ENCODE peak calls at places on chromosomes 3 and 15, in five cellular contexts. S is upper lobe of left lung; H is psoas muscle; N is CD8-positive, alpha-beta memory T cell; O is esophagus squamous epithelium. K is an unnamed sample.
A peak's percentile ranks its signal among the peaks of the same experiment; 100 is the strongest.

GRCh38 chr3:177459397-177459796 is 262.1 kb upstream of the TBL1XR1 start:
- DNase-seq in S (no peak), H (no peak), N (no peak), O (no peak), K (no peak)

GRCh38 chr15:82968066-82968465 is 15.5 kb upstream of the HOMER2 start:
- DNase-seq in S (no peak), H (no peak), N (no peak), O (no peak), K (no peak)

GRCh38 chr15:57496946-57497944 is 94.5 kb upstream of the MYZAP start:
- DNase-seq in S (peak; percentile 41), H (no peak), N (no peak), O (no peak), K (no peak)

GRCh38 chr3:30162579-30162978 is 443.8 kb upstream of the TGFBR2 start:
- DNase-seq in S (no peak), H (no peak), N (no peak), O (no peak), K (no peak)

GRCh38 chr3:69443554-69443953 is 57.7 kb upstream of the FRMD4B start:
- DNase-seq in S (no peak), H (no peak), N (no peak), O (no peak), K (peak; percentile 30)

GRCh38 chr3:73493543-73494314 is 131.0 kb downstream of the PDZRN3 start:
- DNase-seq in S (no peak), H (no peak), N (no peak), O (no peak), K (no peak)

GRCh38 chr3:176097036-176097435 is 1100.2 kb downstream of the TBL1XR1 start:
- DNase-seq in S (no peak), H (no peak), N (no peak), O (no peak), K (no peak)

GRCh38 chr3:13501056-13501455 is 20.9 kb downstream of the HDAC11 start:
- DNase-seq in S (no peak), H (peak; percentile 11), N (peak; percentile 42), O (no peak), K (no peak)

GRCh38 chr3:105355355-105356063 is 11.2 kb upstream of the ALCAM start:
- DNase-seq in S (no peak), H (no peak), N (no peak), O (no peak), K (no peak)

GRCh38 chr3:59308684-59309083 is 258.9 kb upstream of the CFAP20DC start:
- DNase-seq in S (no peak), H (no peak), N (no peak), O (no peak), K (no peak)

GRCh38 chr15:36430721-36431265 is 148.6 kb upstream of the CDIN1 start:
- DNase-seq in S (no peak), H (no peak), N (no peak), O (no peak), K (no peak)
- H3K4me1 ChIP-seq in S (no peaks in the 10 kb centered on the region), H (no peaks in the 10 kb centered on the region), N (no peaks in the 10 kb centered on the region), O (no peaks in the 10 kb centered on the region), K (peaks cover 20% of the 10 kb centered on the region)

GRCh38 chr15:32683231-32683630 is 34.6 kb upstream of the GREM1 start:
- DNase-seq in S (no peak), H (no peak), N (no peak), O (no peak), K (no peak)
- H3K4me1 ChIP-seq in S (no peaks in the 10 kb centered on the region), H (no peaks in the 10 kb centered on the region), N (no peaks in the 10 kb centered on the region), O (peaks cover 8% of the 10 kb centered on the region), K (peaks cover 57% of the 10 kb centered on the region)

GRCh38 chr3:157170861-157171260 is 10.9 kb upstream of the CCNL1 start:
- DNase-seq in S (no peak), H (no peak), N (no peak), O (no peak), K (no peak)
- H3K4me1 ChIP-seq in S (peaks cover 5% of the 10 kb centered on the region), H (peaks cover 20% of the 10 kb centered on the region), N (peaks cover 8% of the 10 kb centered on the region), O (peaks cover 11% of the 10 kb centered on the region), K (peaks cover 8% of the 10 kb centered on the region)

GRCh38 chr15:63080638-63081250 is 38.2 kb downstream of the TPM1 start:
- DNase-seq in S (no peak), H (no peak), N (no peak), O (no peak), K (no peak)

GRCh38 chr15:63083046-63083445 is 38.6 kb upstream of the LACTB start:
- DNase-seq in S (no peak), H (no peak), N (no peak), O (no peak), K (no peak)

GRCh38 chr15:63083541-63083940 is 38.1 kb upstream of the LACTB start:
- DNase-seq in S (no peak), H (no peak), N (no peak), O (no peak), K (no peak)

GRCh38 chr15:63079938-63080626 is 37.5 kb downstream of the TPM1 start:
- DNase-seq in S (no peak), H (peak; percentile 64), N (no peak), O (no peak), K (peak; percentile 55)

DNA sequence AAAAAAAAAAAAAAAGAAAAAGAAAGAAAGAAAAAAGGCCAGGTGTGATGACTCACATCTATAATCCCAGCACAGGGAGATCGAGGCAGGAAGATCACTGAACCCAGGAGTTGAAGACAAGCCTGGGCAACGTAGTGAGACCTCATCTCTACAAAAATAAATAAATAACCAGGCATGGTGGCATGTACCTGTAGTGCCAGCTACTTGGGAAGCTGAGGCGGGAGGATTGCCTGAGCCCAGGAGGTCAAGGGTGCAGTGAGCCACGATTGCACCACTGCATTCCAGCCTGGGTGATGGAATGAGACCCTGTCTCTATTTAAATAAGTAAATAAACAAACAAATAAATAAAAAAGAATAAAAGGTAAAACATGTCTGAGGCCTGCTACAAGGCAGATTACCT is 39.3 kb upstream of the LACTB start:
- DNase-seq in S (no peak), H (no peak), N (no peak), O (no peak), K (no peak)
- H3K4me1 ChIP-seq in S (no peaks in the 10 kb centered on the region), H (peaks cover 15% of the 10 kb centered on the region), N (no peaks in the 10 kb centered on the region), O (no peaks in the 10 kb centered on the region), K (peaks cover 22% of the 10 kb centered on the region)

DNA sequence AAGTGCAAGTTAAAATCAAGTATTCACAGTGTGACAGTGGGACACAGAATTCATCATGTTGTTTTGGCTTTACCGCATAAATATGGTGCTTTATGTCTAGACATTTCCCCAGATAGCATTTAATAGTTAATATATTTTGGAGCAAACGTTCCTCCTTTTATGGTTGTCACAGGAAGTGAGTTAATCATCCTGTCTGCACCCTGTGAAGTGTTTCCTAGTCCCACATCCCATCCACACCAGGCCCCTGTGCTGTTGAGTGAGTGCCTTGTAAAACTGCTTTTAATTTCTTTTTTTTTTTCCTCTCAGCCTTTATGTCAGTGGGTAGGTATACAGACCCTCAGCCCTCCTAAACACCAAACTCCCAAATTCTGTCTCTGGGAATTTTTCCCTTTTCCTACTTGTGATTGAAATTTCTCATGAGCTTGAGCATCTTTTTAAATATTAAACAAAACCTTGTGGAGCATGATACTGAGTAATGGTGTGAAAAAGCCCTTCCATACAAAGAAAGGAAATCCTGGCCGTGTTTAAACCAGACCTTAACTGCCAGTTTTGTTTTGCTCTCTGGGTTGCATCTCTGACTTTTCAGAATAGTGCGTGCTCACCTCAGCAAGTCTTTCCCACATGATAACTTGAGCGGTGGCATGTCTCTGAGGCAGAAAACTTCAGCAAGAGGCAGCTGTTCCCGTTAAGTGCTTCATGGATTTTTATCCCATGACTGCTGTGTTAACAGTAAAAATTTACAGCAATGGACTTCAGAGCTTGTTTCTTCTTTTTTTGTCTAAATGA is 393.5 kb downstream of the FEZF2 start:
- DNase-seq in S (no peak), H (no peak), N (no peak), O (no peak), K (no peak)
- H3K4me1 ChIP-seq in S (no peaks in the 10 kb centered on the region), H (peaks cover 12% of the 10 kb centered on the region), N (no peaks in the 10 kb centered on the region), O (no peaks in the 10 kb centered on the region), K (peaks cover 3% of the 10 kb centered on the region)

GRCh38 chr3:55159711-55160110 is 231.9 kb upstream of the LRTM1 start:
- DNase-seq in S (no peak), H (no peak), N (no peak), O (no peak), K (no peak)

GRCh38 chr3:55158345-55158744 is 230.5 kb upstream of the LRTM1 start:
- DNase-seq in S (no peak), H (no peak), N (no peak), O (no peak), K (no peak)

GRCh38 chr3:55160241-55160877 is 232.5 kb upstream of the LRTM1 start:
- DNase-seq in S (no peak), H (peak; percentile 77), N (no peak), O (no peak), K (peak; percentile 96)

GRCh38 chr3:55157736-55158135 is 229.9 kb upstream of the LRTM1 start:
- DNase-seq in S (no peak), H (no peak), N (no peak), O (no peak), K (no peak)

GRCh38 chr3:55159016-55159415 is 231.2 kb upstream of the LRTM1 start:
- DNase-seq in S (no peak), H (no peak), N (no peak), O (no peak), K (no peak)
- H3K4me1 ChIP-seq in S (no peaks in the 10 kb centered on the region), H (no peaks in the 10 kb centered on the region), N (no peaks in the 10 kb centered on the region), O (no peaks in the 10 kb centered on the region), K (peaks cover 37% of the 10 kb centered on the region)

GRCh38 chr3:126540946-126541627 is 17.1 kb downstream of the CHST13 start:
- DNase-seq in S (peak; percentile 10), H (peak; percentile 33), N (no peak), O (no peak), K (peak; percentile 37)
- H3K4me1 ChIP-seq in S (peaks cover 10% of the 10 kb centered on the region), H (peaks cover 11% of the 10 kb centered on the region), N (no peaks in the 10 kb centered on the region), O (peaks cover 8% of the 10 kb centered on the region), K (peaks cover 18% of the 10 kb centered on the region)

K was measured in SJSA1.